ENCODE peak calls at places on chromosomes 6 and 20, in four cellular contexts. One of them, this sample, is unnamed.

GRCh38 chr20:32674362-32674789 is 635 bp upstream of the C20orf203 start:
- DNase-seq in NCI-H187: peak
- DNase-seq in AG20443: peak
- DNase-seq in WTC11: peak
- DNase-seq in this sample: no peak

GRCh38 chr6:158837684-158838625 is 18.8 kb upstream of the EZR start:
- DNase-seq in WTC11: no peak
- DNase-seq in AG20443: peak
- DNase-seq in NCI-H187: no peak
- DNase-seq in this sample: no peak

GRCh38 chr6:128676456-128676855 is 156.1 kb upstream of the PTPRK start:
- DNase-seq in NCI-H187: no peak
- DNase-seq in WTC11: no peak
- DNase-seq in AG20443: no peak
- DNase-seq in this sample: no peak

GRCh38 chr6:133948472-133948871 is 4.6 kb upstream of the TBPL1 start:
- DNase-seq in AG20443: no peak
- DNase-seq in WTC11: no peak
- DNase-seq in NCI-H187: no peak
- DNase-seq in this sample: no peak

GRCh38 chr20:34997171-34997570 is 41.5 kb downstream of the MYH7B start:
- DNase-seq in WTC11: peak
- DNase-seq in AG20443: no peak
- DNase-seq in NCI-H187: no peak
- DNase-seq in this sample: no peak

GRCh38 chr6:41396335-41396734 is 60.9 kb downstream of the NCR2 start:
- DNase-seq in AG20443: no peak
- DNase-seq in NCI-H187: no peak
- DNase-seq in WTC11: no peak
- DNase-seq in this sample: no peak

GRCh38 chr6:110066091-110066490 is 88.0 kb downstream of the GPR6 start:
- DNase-seq in NCI-H187: peak
- DNase-seq in WTC11: no peak
- DNase-seq in AG20443: no peak
- DNase-seq in this sample: no peak

GRCh38 chr6:149897015-149897697 is 757 bp downstream of the RAET1E start:
- DNase-seq in AG20443: peak
- DNase-seq in WTC11: no peak
- DNase-seq in NCI-H187: no peak
- DNase-seq in this sample: no peak

GRCh38 chr6:150143521-150144293 is 863 bp downstream of the PPP1R14C start:
- DNase-seq in WTC11: no peak
- DNase-seq in AG20443: peak
- DNase-seq in NCI-H187: peak
- DNase-seq in this sample: no peak

GRCh38 chr6:9095671-9096260 is 660.4 kb upstream of the SLC35B3 start:
- DNase-seq in WTC11: no peak
- DNase-seq in AG20443: no peak
- DNase-seq in NCI-H187: no peak
- DNase-seq in this sample: peak

GRCh38 chr20:62590301-62591121 is 51.8 kb upstream of the SLCO4A1 start:
- DNase-seq in WTC11: no peak
- DNase-seq in NCI-H187: no peak
- DNase-seq in AG20443: peak
- DNase-seq in this sample: no peak

GRCh38 chr6:155185544-155185943 is 78.3 kb upstream of the CLDN20 start:
- DNase-seq in NCI-H187: no peak
- DNase-seq in WTC11: peak
- DNase-seq in AG20443: peak
- DNase-seq in this sample: no peak

GRCh38 chr6:5517781-5518180 is 256.5 kb downstream of the FARS2 start:
- DNase-seq in WTC11: no peak
- DNase-seq in NCI-H187: no peak
- DNase-seq in AG20443: no peak
- DNase-seq in this sample: no peak

GRCh38 chr6:154319231-154319858 is 37.3 kb downstream of the IPCEF1 start:
- DNase-seq in NCI-H187: no peak
- DNase-seq in AG20443: peak
- DNase-seq in WTC11: no peak
- DNase-seq in this sample: no peak

GRCh38 chr6:163338671-163339405 is 75.7 kb upstream of the QKI start:
- DNase-seq in NCI-H187: no peak
- DNase-seq in AG20443: peak
- DNase-seq in WTC11: no peak
- DNase-seq in this sample: no peak

GRCh38 chr6:163667372-163668060 is 253.0 kb downstream of the QKI start:
- DNase-seq in WTC11: no peak
- DNase-seq in NCI-H187: no peak
- DNase-seq in AG20443: no peak
- DNase-seq in this sample: peak

GRCh38 chr20:59017493-59018231 is 1.6 kb upstream of the TUBB1 start:
- DNase-seq in NCI-H187: no peak
- DNase-seq in AG20443: no peak
- DNase-seq in WTC11: no peak
- DNase-seq in this sample: no peak

GRCh38 chr20:11207749-11208502 is 534.1 kb upstream of the JAG1 start:
- DNase-seq in NCI-H187: no peak
- DNase-seq in AG20443: peak
- DNase-seq in WTC11: no peak
- DNase-seq in this sample: no peak

GRCh38 chr20:45780159-45780558 is 11.5 kb downstream of the WFDC3 start:
- DNase-seq in AG20443: no peak
- DNase-seq in WTC11: no peak
- DNase-seq in NCI-H187: no peak
- DNase-seq in this sample: no peak

GRCh38 chr6:6883011-6883410 is 224.8 kb upstream of the RREB1 start:
- DNase-seq in WTC11: no peak
- DNase-seq in AG20443: no peak
- DNase-seq in NCI-H187: no peak
- DNase-seq in this sample: no peak

GRCh38 chr6:51893356-51893755 is 194.1 kb downstream of the PKHD1 start:
- DNase-seq in WTC11: no peak
- DNase-seq in AG20443: no peak
- DNase-seq in NCI-H187: no peak
- DNase-seq in this sample: no peak

GRCh38 chr20:52749020-52749419 is 223.1 kb upstream of the TSHZ2 start:
- DNase-seq in AG20443: peak
- DNase-seq in WTC11: no peak
- DNase-seq in NCI-H187: no peak
- DNase-seq in this sample: no peak

This sample was measured in NCI-H1436 treated with DMSO at 0.1 percent for 48 hours.